ENCODE peak calls at places on chromosomes 2 and 18, in ten cellular contexts. O, F, K, Z, Y, E, U, N, M and G are unnamed samples.

GRCh38 chr2:176167398-176167797 is 10.3 kb downstream of the HOXD3 start:
- DNase-seq in O (no peak), F (no peak), K (no peak), Z (no peak), Y (no peak), E (no peak), U (no peak), N (no peak), M (no peak), G (no peak)

GRCh38 chr2:241112046-241112445 is 10.0 kb upstream of the MTERF4 start:
- DNase-seq in O (no peak), F (no peak), K (no peak), Z (no peak), Y (no peak), E (no peak), U (no peak), N (no peak), M (no peak), G (no peak)

GRCh38 chr2:169808211-169808610 is 9.5 kb downstream of the SSB start:
- DNase-seq in O (peak), F (no peak), K (no peak), Z (no peak), Y (no peak), E (no peak), U (no peak), N (no peak), M (no peak), G (no peak)

GRCh38 chr2:46786228-46786627 is 129.4 kb downstream of the MCFD2 start:
- DNase-seq in O (no peak), F (no peak), K (no peak), Z (no peak), Y (no peak), E (no peak), U (no peak), N (no peak), M (no peak), G (no peak)

GRCh38 chr2:29206941-29207340 is 91.7 kb downstream of the CLIP4 start:
- DNase-seq in O (no peak), F (no peak), K (no peak), Z (no peak), Y (no peak), E (no peak), U (no peak), N (no peak), M (no peak), G (no peak)

GRCh38 chr2:237791977-237792727 is 6.4 kb upstream of the RBM44 start:
- DNase-seq in O (peak), F (no peak), K (no peak), Z (no peak), Y (no peak), E (no peak), U (peak), N (no peak), M (no peak), G (no peak)

GRCh38 chr2:117712686-117713085 is 101.8 kb upstream of the DDX18 start:
- DNase-seq in O (no peak), F (no peak), K (no peak), Z (no peak), Y (no peak), E (no peak), U (no peak), N (no peak), M (no peak), G (no peak)

GRCh38 chr18:13359195-13359594 is 140.6 kb downstream of the LDLRAD4 start:
- DNase-seq in O (no peak), F (no peak), K (peak), Z (no peak), Y (no peak), E (peak), U (no peak), N (no peak), M (no peak), G (no peak)

GRCh38 chr2:128615571-128615970 is 296.9 kb upstream of the HS6ST1 start:
- DNase-seq in O (no peak), F (no peak), K (no peak), Z (no peak), Y (no peak), E (no peak), U (no peak), N (no peak), M (peak), G (no peak)

GRCh38 chr18:31454066-31454708 is 6.6 kb downstream of the DSG3 start:
- DNase-seq in O (no peak), F (no peak), K (no peak), Z (no peak), Y (no peak), E (no peak), U (peak), N (no peak), M (no peak), G (no peak)

GRCh38 chr2:46801731-46802664 is 113.6 kb downstream of the MCFD2 start:
- DNase-seq in O (peak), F (no peak), K (peak), Z (no peak), Y (no peak), E (no peak), U (no peak), N (no peak), M (no peak), G (no peak)

GRCh38 chr2:123047186-123047585 is 977.9 kb upstream of the CNTNAP5 start:
- DNase-seq in O (no peak), F (no peak), K (no peak), Z (no peak), Y (no peak), E (no peak), U (no peak), N (no peak), M (no peak), G (no peak)

GRCh38 chr2:237118025-237118424 is 32.3 kb downstream of the COPS8 start:
- DNase-seq in O (peak), F (no peak), K (no peak), Z (no peak), Y (no peak), E (no peak), U (peak), N (no peak), M (no peak), G (no peak)

GRCh38 chr2:40434638-40435296 is 17.1 kb downstream of the SLC8A1 start:
- DNase-seq in O (peak), F (no peak), K (no peak), Z (no peak), Y (no peak), E (no peak), U (peak), N (no peak), M (no peak), G (no peak)

GRCh38 chr18:73891572-73892421 is 255.8 kb downstream of the FBXO15 start:
- DNase-seq in O (no peak), F (no peak), K (no peak), Z (no peak), Y (no peak), E (no peak), U (no peak), N (no peak), M (no peak), G (peak)

GRCh38 chr2:149076863-149077412 is 38.4 kb downstream of the LYPD6B start:
- DNase-seq in O (peak), F (no peak), K (no peak), Z (no peak), Y (no peak), E (no peak), U (no peak), N (no peak), M (no peak), G (no peak)

GRCh38 chr2:206443735-206444527 is 599 bp downstream of the ADAM23 start:
- DNase-seq in O (no peak), F (peak), K (peak), Z (peak), Y (no peak), E (peak), U (peak), N (peak), M (peak), G (peak)

DNA sequence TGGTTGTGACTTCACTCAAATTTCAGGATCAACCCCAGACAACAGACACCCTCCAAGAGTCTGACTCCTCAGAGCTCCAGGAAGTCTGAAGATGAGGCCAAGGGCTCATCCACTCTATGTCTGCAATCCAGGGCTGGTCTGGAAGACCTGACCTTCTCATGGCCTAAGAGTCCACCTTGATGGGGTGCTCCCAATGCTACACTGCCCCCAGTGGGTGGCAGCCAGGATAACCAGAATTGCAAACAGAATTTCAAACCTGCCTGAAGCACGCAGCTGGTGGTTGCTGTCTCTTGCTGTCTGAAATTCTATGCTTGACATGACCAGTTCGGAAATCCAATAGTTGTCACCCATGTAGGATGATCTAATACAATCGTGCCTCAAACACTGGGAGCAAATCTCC is 96.0 kb downstream of the UXS1 start:
- DNase-seq in O (no peak), F (no peak), K (no peak), Z (no peak), Y (no peak), E (peak), U (no peak), N (no peak), M (no peak), G (peak)
- TF ChIP-seq CTCF in O (peak), F (peak), K (peak), Z (no peak), Y (no peak), E (peak), U (no peak), N (peak), M (no peak), G (peak)

GRCh38 chr18:10441472-10441871 is 13.0 kb upstream of the APCDD1 start:
- DNase-seq in O (no peak), F (no peak), K (no peak), Z (no peak), Y (no peak), E (no peak), U (no peak), N (no peak), M (no peak), G (no peak)

GRCh38 chr18:10440874-10441273 is 13.6 kb upstream of the APCDD1 start:
- DNase-seq in O (no peak), F (no peak), K (no peak), Z (no peak), Y (no peak), E (no peak), U (no peak), N (no peak), M (no peak), G (no peak)

GRCh38 chr18:10436160-10436559 is 18.3 kb upstream of the APCDD1 start:
- DNase-seq in O (no peak), F (no peak), K (no peak), Z (no peak), Y (no peak), E (no peak), U (no peak), N (no peak), M (no peak), G (no peak)

GRCh38 chr18:10439898-10440297 is 14.5 kb upstream of the APCDD1 start:
- DNase-seq in O (no peak), F (no peak), K (no peak), Z (no peak), Y (no peak), E (no peak), U (no peak), N (no peak), M (no peak), G (no peak)

DNA sequence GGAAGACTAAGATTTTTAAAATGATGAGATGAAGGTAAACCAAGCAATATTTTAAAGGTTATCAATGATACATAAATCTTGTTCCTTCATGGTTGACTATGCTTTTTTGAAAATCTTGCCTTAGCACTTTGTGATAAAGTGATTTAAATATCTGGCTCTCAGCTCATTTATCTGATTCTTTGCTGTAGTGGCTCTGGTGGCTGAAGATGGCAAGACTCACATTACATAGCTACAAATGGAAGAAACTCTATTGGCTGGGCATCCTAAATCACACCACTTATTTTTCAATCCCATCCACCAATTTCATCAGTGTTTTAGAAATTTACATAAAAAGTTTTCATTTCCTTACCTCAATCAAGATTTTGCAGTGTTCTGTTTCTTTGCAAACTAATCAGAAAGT is 16.6 kb upstream of the APCDD1 start:
- DNase-seq in O (no peak), F (no peak), K (no peak), Z (no peak), Y (no peak), E (no peak), U (no peak), N (no peak), M (no peak), G (no peak)
- TF ChIP-seq CTCF in O (peak), F (peak), K (no peak), Z (no peak), Y (no peak), E (no peak), U (no peak), N (no peak), M (no peak), G (no peak)

GRCh38 chr2:193584522-193584938 is 1389.8 kb upstream of the TMEFF2 start:
- DNase-seq in O (no peak), F (no peak), K (peak), Z (no peak), Y (no peak), E (peak), U (no peak), N (peak), M (no peak), G (peak)

GRCh38 chr2:193580176-193580950 is 1385.6 kb upstream of the TMEFF2 start:
- DNase-seq in O (no peak), F (no peak), K (no peak), Z (no peak), Y (no peak), E (no peak), U (no peak), N (no peak), M (no peak), G (no peak)

GRCh38 chr2:193581807-193582206 is 1387.1 kb upstream of the TMEFF2 start:
- DNase-seq in O (no peak), F (no peak), K (no peak), Z (no peak), Y (no peak), E (no peak), U (no peak), N (no peak), M (no peak), G (no peak)

DNA sequence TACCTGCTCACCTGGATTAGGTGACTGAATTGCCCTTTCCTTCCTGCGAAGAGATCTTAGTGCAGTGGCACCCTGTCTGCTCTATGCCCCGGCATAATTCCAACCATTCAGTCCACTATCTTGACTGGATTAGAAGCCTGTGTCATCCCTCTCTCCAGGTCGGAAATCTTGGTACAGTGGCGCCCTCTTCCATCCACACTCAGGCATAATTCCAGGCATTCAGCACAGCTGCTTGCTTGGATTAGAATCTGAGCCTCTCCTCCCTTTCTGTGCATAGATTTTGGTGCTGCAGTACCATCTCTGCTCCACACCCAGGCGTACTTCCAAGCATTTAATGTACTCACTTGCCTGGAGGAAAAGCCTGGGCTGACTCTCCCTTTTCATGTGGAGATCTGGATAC is 1389.3 kb upstream of the TMEFF2 start:
- DNase-seq in O (no peak), F (no peak), K (no peak), Z (no peak), Y (no peak), E (no peak), U (no peak), N (peak), M (peak), G (peak)
- TF ChIP-seq CTCF in O (no peak), F (no peak), K (no peak), Z (no peak), Y (no peak), E (no peak), U (no peak), N (peak), M (no peak), G (peak)

GRCh38 chr2:113233593-113234550 is 44.8 kb downstream of the PAX8 start:
- DNase-seq in O (no peak), F (no peak), K (peak), Z (no peak), Y (peak), E (peak), U (no peak), N (no peak), M (no peak), G (no peak)
- TF ChIP-seq CTCF in O (peak), F (no peak), K (peak), Z (no peak), Y (peak), E (no peak), U (no peak), N (no peak), M (no peak), G (peak)

GRCh38 chr2:119425620-119426395 is 5.8 kb upstream of the TMEM37 start:
- DNase-seq in O (no peak), F (no peak), K (no peak), Z (no peak), Y (no peak), E (no peak), U (no peak), N (no peak), M (no peak), G (no peak)
- TF ChIP-seq CTCF in O (no peak), F (no peak), K (no peak), Z (no peak), Y (no peak), E (no peak), U (no peak), N (no peak), M (no peak), G (no peak)

GRCh38 chr2:69914235-69915049 is 467 bp upstream of the MXD1 start:
- DNase-seq in O (peak), F (peak), K (peak), Z (peak), Y (peak), E (peak), U (peak), N (peak), M (peak), G (peak)
- TF ChIP-seq CTCF in O (peak), F (peak), K (peak), Z (peak), Y (no peak), E (peak), U (no peak), N (peak), M (no peak), G (peak)

GRCh38 chr2:120528051-120528692 is 182.2 kb downstream of the INHBB start:
- DNase-seq in O (no peak), F (no peak), K (no peak), Z (no peak), Y (no peak), E (no peak), U (no peak), N (no peak), M (no peak), G (peak)
- TF ChIP-seq CTCF in O (no peak), F (no peak), K (no peak), Z (no peak), Y (no peak), E (no peak), U (no peak), N (no peak), M (no peak), G (no peak)

DNA sequence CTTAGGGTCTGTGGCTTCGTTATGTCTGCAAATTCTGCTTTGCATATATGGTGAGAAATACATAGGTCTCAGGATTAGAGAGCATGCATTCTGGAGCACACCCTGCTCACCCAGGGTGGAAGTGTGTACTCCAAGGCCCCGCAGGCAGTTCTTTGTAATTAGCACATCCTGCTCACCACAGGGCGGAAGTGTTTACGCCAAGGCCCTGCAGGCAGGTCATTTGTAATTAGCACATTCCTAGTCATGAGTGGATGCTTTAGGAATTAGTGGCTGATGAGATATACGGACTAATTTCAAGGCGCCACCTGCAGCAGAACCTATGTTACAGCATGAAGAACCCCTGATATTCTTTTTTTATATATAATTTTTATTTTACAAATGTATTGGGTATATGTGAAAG is 4.2 kb downstream of the ALLC start:
- DNase-seq in O (no peak), F (no peak), K (no peak), Z (no peak), Y (no peak), E (peak), U (no peak), N (no peak), M (no peak), G (peak)
- TF ChIP-seq CTCF in O (peak), F (no peak), K (no peak), Z (no peak), Y (no peak), E (peak), U (no peak), N (peak), M (no peak), G (no peak)

GRCh38 chr2:44925561-44926087 is 15.9 kb upstream of the SIX3 start:
- DNase-seq in O (no peak), F (no peak), K (no peak), Z (no peak), Y (no peak), E (no peak), U (no peak), N (no peak), M (no peak), G (no peak)
- TF ChIP-seq CTCF in O (no peak), F (no peak), K (no peak), Z (no peak), Y (no peak), E (no peak), U (no peak), N (no peak), M (no peak), G (no peak)

DNA sequence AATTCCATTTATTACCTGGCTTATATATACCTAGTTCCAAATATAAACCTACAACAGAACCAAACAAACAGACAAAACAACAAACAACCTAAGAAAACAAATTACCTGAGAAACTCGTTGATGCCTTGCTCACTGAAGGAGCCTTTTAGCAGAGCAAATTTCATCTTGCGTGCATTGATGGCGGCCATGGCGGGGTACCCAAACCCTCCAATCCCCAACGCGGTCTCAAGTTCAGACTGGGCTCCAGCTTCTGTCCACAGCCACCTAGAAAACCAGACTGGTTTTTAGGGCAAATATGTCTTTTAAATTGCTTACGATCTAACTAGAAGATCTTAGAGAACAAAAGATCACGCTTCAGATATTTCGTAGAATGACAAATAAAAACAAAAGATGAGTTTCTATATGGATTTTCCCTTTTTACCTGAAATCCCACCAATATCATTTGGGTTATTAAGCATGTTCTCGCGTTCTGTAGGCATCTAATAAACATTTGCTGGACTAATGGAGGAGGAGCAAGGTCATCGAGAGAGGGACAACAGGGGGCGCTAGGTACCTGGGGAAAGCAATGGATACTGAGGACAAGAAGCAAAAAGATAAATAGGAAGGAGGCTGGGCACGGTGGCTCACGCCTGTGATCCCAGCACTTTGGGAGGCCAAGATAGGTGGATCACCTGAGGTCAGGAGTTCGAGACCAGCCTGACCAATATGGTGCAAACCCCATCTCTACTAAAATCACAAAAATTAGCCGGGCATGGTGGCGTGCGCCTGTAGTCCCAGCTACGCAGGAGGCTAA is 25.2 kb downstream of the PDIA6 start:
- DNase-seq in O (no peak), F (no peak), K (peak), Z (no peak), Y (no peak), E (peak), U (no peak), N (peak), M (peak), G (peak)
- TF ChIP-seq CTCF in O (peak), F (no peak), K (peak), Z (no peak), Y (no peak), E (peak), U (no peak), N (peak), M (no peak), G (peak)